ENCODE peak calls at places on chromosomes 13 and 19, in eight cellular contexts. I is renal cortical epithelial cell; C is stimulated activated CD4-positive, alpha-beta T cell treated with anti-CD3 and anti-CD28 coated beads, Interleukin-1b, Interleukin-23, amount 100 ng/mL, for 1 hour; P is germinal center; A is CD8-positive, alpha-beta T cell; R is NCI-H510A treated with DMSO at 0.1 percent for 48 hours; H is lower leg skin; B is amygdala. D is an unnamed sample.
A peak's percentile ranks its signal among the peaks of the same experiment; 100 is the strongest.

GRCh38 chr13:97364031-97364430 is 69.9 kb upstream of the RAP2A start:
- DNase-seq in I (no peak), C (no peak), P (no peak), A (no peak), R (no peak), H (no peak), B (no peak), D (no peak)

GRCh38 chr19:53780506-53780905 is 43.6 kb downstream of the NLRP12 start:
- DNase-seq in I (no peak), C (no peak), P (no peak), A (no peak), R (no peak), H (no peak), B (no peak), D (no peak)

GRCh38 chr19:33845498-33845897 is 48.8 kb downstream of the KCTD15 start:
- DNase-seq in I (no peak), C (no peak), P (no peak), A (no peak), R (no peak), H (no peak), B (no peak), D (no peak)

GRCh38 chr19:18128044-18128443 is 24.9 kb upstream of the PIK3R2 start:
- DNase-seq in I (no peak), C (no peak), P (no peak), A (no peak), R (no peak), H (no peak), B (no peak), D (no peak)

GRCh38 chr19:57841364-57841763 is 8.3 kb upstream of the ZNF587 start:
- DNase-seq in I (no peak), C (no peak), P (no peak), A (no peak), R (no peak), H (no peak), B (no peak), D (no peak)

GRCh38 chr19:49809155-49809986 is 3.7 kb downstream of the FUZ start:
- DNase-seq in I (peak; percentile 39), C (no peak), P (peak; percentile 63), A (peak; percentile 50), R (peak; percentile 34), H (peak; percentile 94), B (peak; percentile 42), D (peak; percentile 49)

GRCh38 chr13:85896516-85897450 is 97.6 kb upstream of the SLITRK6 start:
- DNase-seq in I (no peak), C (no peak), P (no peak), A (no peak), R (no peak), H (no peak), B (no peak), D (no peak)

GRCh38 chr19:10417598-10418280 is 2.6 kb upstream of the PDE4A start:
- DNase-seq in I (no peak), C (no peak), P (no peak), A (no peak), R (no peak), H (no peak), B (no peak), D (no peak)

GRCh38 chr19:32817252-32817912 is 52.2 kb downstream of the SLC7A9 start:
- DNase-seq in I (no peak), C (no peak), P (no peak), A (no peak), R (peak; percentile 91), H (peak; percentile 48), B (no peak), D (peak; percentile 88)

GRCh38 chr13:106103779-106104178 is 431.7 kb downstream of the EFNB2 start:
- DNase-seq in I (no peak), C (no peak), P (no peak), A (no peak), R (no peak), H (no peak), B (no peak), D (no peak)

GRCh38 chr13:88643233-88643632 is 972.1 kb downstream of the SLITRK5 start:
- DNase-seq in I (no peak), C (no peak), P (no peak), A (no peak), R (no peak), H (no peak), B (no peak), D (no peak)

GRCh38 chr13:45216193-45216592 is 15.3 kb upstream of the KCTD4 start:
- DNase-seq in I (no peak), C (no peak), P (no peak), A (no peak), R (no peak), H (no peak), B (no peak), D (no peak)

GRCh38 chr19:37991841-37992248 is 84.8 kb downstream of the SIPA1L3 start:
- DNase-seq in I (no peak), C (no peak), P (no peak), A (no peak), R (no peak), H (no peak), B (no peak), D (no peak)

GRCh38 chr13:30337061-30337601 is 29.8 kb upstream of the KATNAL1 start:
- DNase-seq in I (peak; percentile 67), C (no peak), P (no peak), A (no peak), R (no peak), H (no peak), B (no peak), D (no peak)

GRCh38 chr19:45402469-45403070 is 2.3 kb downstream of the PPP1R13L start:
- DNase-seq in I (no peak), C (no peak), P (peak; percentile 81), A (peak; percentile 41), R (no peak), H (no peak), B (no peak), D (no peak)

GRCh38 chr19:28285078-28285477 is 927.9 kb downstream of the UQCRFS1 start:
- DNase-seq in I (no peak), C (no peak), P (no peak), A (no peak), R (no peak), H (no peak), B (no peak), D (no peak)

GRCh38 chr19:48171584-48172170 is 1.2 kb downstream of the ZSWIM9 start:
- DNase-seq in I (no peak), C (no peak), P (no peak), A (no peak), R (no peak), H (no peak), B (no peak), D (no peak)

GRCh38 chr13:110280231-110280813 is 26.6 kb downstream of the COL4A1 start:
- DNase-seq in I (no peak), C (no peak), P (no peak), A (no peak), R (no peak), H (peak; percentile 40), B (no peak), D (no peak)

GRCh38 chr13:50512602-50513527 is 330.6 kb downstream of the DLEU7 start:
- DNase-seq in I (peak; percentile 67), C (no peak), P (peak; percentile 64), A (peak; percentile 26), R (peak; percentile 31), H (peak; percentile 87), B (no peak), D (no peak)

GRCh38 chr19:49165865-49166301 is 8.3 kb downstream of the TRPM4 start:
- DNase-seq in I (no peak), C (no peak), P (no peak), A (no peak), R (no peak), H (no peak), B (no peak), D (no peak)

GRCh38 chr13:113918981-113919646 is 54.8 kb downstream of the C13orf46 start:
- DNase-seq in I (no peak), C (no peak), P (no peak), A (no peak), R (no peak), H (peak; percentile 82), B (no peak), D (no peak)

GRCh38 chr19:58002384-58003152 is at the start of gene ZNF606:
- DNase-seq in I (peak; percentile 56), C (peak; percentile 51), P (peak; percentile 91), A (peak; percentile 84), R (peak; percentile 76), H (peak; percentile 96), B (peak; percentile 60), D (peak; percentile 79)

GRCh38 chr13:27194895-27195764 is 23.5 kb upstream of the USP12 start:
- DNase-seq in I (peak; percentile 99), C (no peak), P (no peak), A (no peak), R (no peak), H (peak; percentile 36), B (no peak), D (no peak)

GRCh38 chr19:8127311-8127710 is 22.1 kb downstream of the FBN3 start:
- DNase-seq in I (no peak), C (no peak), P (no peak), A (no peak), R (no peak), H (no peak), B (no peak), D (no peak)

GRCh38 chr19:4066176-4066606 is 508 bp downstream of the ZBTB7A start:
- DNase-seq in I (no peak), C (no peak), P (no peak), A (peak; percentile 71), R (no peak), H (peak; percentile 93), B (peak; percentile 70), D (no peak)

GRCh38 chr13:62643007-62643483 is 1227.4 kb upstream of the PCDH20 start:
- DNase-seq in I (peak; percentile 93), C (no peak), P (no peak), A (no peak), R (no peak), H (no peak), B (no peak), D (no peak)

GRCh38 chr13:89627991-89628390 is 1719.5 kb upstream of the MIR17HG start:
- DNase-seq in I (peak; percentile 89), C (no peak), P (no peak), A (no peak), R (no peak), H (no peak), B (no peak), D (no peak)

GRCh38 chr19:55210120-55210493 is 806 bp upstream of the PTPRH start:
- DNase-seq in I (peak; percentile 97), C (no peak), P (no peak), A (no peak), R (peak; percentile 62), H (no peak), B (no peak), D (peak; percentile 59)

GRCh38 chr19:35164418-35164817 is 9.9 kb downstream of the FXYD5 start:
- DNase-seq in I (no peak), C (no peak), P (no peak), A (no peak), R (no peak), H (no peak), B (no peak), D (no peak)

GRCh38 chr19:48915757-48916156 is 15.6 kb downstream of the NUCB1 start:
- DNase-seq in I (no peak), C (no peak), P (no peak), A (no peak), R (peak; percentile 92), H (no peak), B (no peak), D (peak; percentile 80)

D was measured in NCI-H345.